ENCODE peak calls at places on chromosome 12, in seven cellular contexts. One of them, this sample, is unnamed.

GRCh38 chr12:80101126-80101525 is 1.8 kb downstream of the OTOGL start:
- DNase-seq in H4: no peak
- DNase-seq in effector memory CD4-positive, alpha-beta T cell: no peak
- DNase-seq in AG04450: no peak
- DNase-seq in naive thymus-derived CD8-positive, alpha-beta T cell: no peak
- DNase-seq in HEK293T: no peak
- DNase-seq in nucleus accumbens: no peak
- DNase-seq in this sample: no peak

GRCh38 chr12:52045794-52046199 is 5.4 kb upstream of the NR4A1 start:
- DNase-seq in H4: no peak
- DNase-seq in effector memory CD4-positive, alpha-beta T cell: no peak
- DNase-seq in AG04450: no peak
- DNase-seq in naive thymus-derived CD8-positive, alpha-beta T cell: no peak
- DNase-seq in HEK293T: no peak
- DNase-seq in nucleus accumbens: no peak
- DNase-seq in this sample: no peak

GRCh38 chr12:106769078-106769477 is 5.4 kb upstream of the RIC8B start:
- DNase-seq in H4: no peak
- DNase-seq in effector memory CD4-positive, alpha-beta T cell: no peak
- DNase-seq in AG04450: no peak
- DNase-seq in naive thymus-derived CD8-positive, alpha-beta T cell: no peak
- DNase-seq in HEK293T: no peak
- DNase-seq in nucleus accumbens: no peak
- DNase-seq in this sample: no peak

GRCh38 chr12:8038659-8039114 is 6.2 kb downstream of the FOXJ2 start:
- DNase-seq in H4: peak; percentile 86
- DNase-seq in effector memory CD4-positive, alpha-beta T cell: no peak
- DNase-seq in AG04450: peak; percentile 15
- DNase-seq in naive thymus-derived CD8-positive, alpha-beta T cell: no peak
- DNase-seq in HEK293T: peak; percentile 53
- DNase-seq in nucleus accumbens: no peak
- DNase-seq in this sample: no peak

GRCh38 chr12:132747896-132748295 is 13.7 kb downstream of the ANKLE2 start:
- DNase-seq in H4: no peak
- DNase-seq in effector memory CD4-positive, alpha-beta T cell: no peak
- DNase-seq in AG04450: no peak
- DNase-seq in naive thymus-derived CD8-positive, alpha-beta T cell: no peak
- DNase-seq in HEK293T: no peak
- DNase-seq in nucleus accumbens: no peak
- DNase-seq in this sample: no peak

GRCh38 chr12:16012086-16012485 is 101.0 kb downstream of the DERA start:
- DNase-seq in H4: no peak
- DNase-seq in effector memory CD4-positive, alpha-beta T cell: no peak
- DNase-seq in AG04450: no peak
- DNase-seq in naive thymus-derived CD8-positive, alpha-beta T cell: no peak
- DNase-seq in HEK293T: no peak
- DNase-seq in nucleus accumbens: no peak
- DNase-seq in this sample: peak; percentile 27

GRCh38 chr12:6542209-6543009 is 8.1 kb downstream of the GAPDH start:
- DNase-seq in H4: no peak
- DNase-seq in effector memory CD4-positive, alpha-beta T cell: no peak
- DNase-seq in AG04450: no peak
- DNase-seq in naive thymus-derived CD8-positive, alpha-beta T cell: no peak
- DNase-seq in HEK293T: no peak
- DNase-seq in nucleus accumbens: no peak
- DNase-seq in this sample: no peak

GRCh38 chr12:48995061-48995879 is 3.9 kb downstream of the DDN start:
- DNase-seq in H4: peak; percentile 62
- DNase-seq in effector memory CD4-positive, alpha-beta T cell: peak; percentile 29
- DNase-seq in AG04450: peak; percentile 49
- DNase-seq in naive thymus-derived CD8-positive, alpha-beta T cell: no peak
- DNase-seq in HEK293T: peak; percentile 93
- DNase-seq in nucleus accumbens: peak; percentile 63
- DNase-seq in this sample: no peak

GRCh38 chr12:100646896-100647295 is 73.4 kb downstream of the GAS2L3 start:
- DNase-seq in H4: no peak
- DNase-seq in effector memory CD4-positive, alpha-beta T cell: no peak
- DNase-seq in AG04450: no peak
- DNase-seq in naive thymus-derived CD8-positive, alpha-beta T cell: no peak
- DNase-seq in HEK293T: no peak
- DNase-seq in nucleus accumbens: no peak
- DNase-seq in this sample: no peak

GRCh38 chr12:6463858-6464257 is 6.6 kb downstream of the VAMP1 start:
- DNase-seq in H4: no peak
- DNase-seq in effector memory CD4-positive, alpha-beta T cell: no peak
- DNase-seq in AG04450: no peak
- DNase-seq in naive thymus-derived CD8-positive, alpha-beta T cell: no peak
- DNase-seq in HEK293T: no peak
- DNase-seq in nucleus accumbens: no peak
- DNase-seq in this sample: no peak

This sample was measured in AG09319.